ENCODE peak calls at places on chromosomes 12 and 14, in four cellular contexts. One of them, this sample, is unnamed.

GRCh38 chr14:97485172-97485571 is 688.0 kb downstream of the VRK1 start:
- DNase-seq in GM12878: no peak
- DNase-seq in GM12891: no peak
- DNase-seq in K562: no peak
- DNase-seq in this sample: no peak

GRCh38 chr14:93901813-93902212 is 25.3 kb upstream of the FAM181A start:
- DNase-seq in K562: no peak
- DNase-seq in GM12878: no peak
- DNase-seq in GM12891: no peak
- DNase-seq in this sample: no peak

GRCh38 chr12:2456813-2457186 is 338.0 kb upstream of the FKBP4 start:
- DNase-seq in K562: no peak
- DNase-seq in GM12878: no peak
- DNase-seq in GM12891: no peak
- DNase-seq in this sample: no peak

GRCh38 chr12:62866451-62867082 is 68.4 kb downstream of the PPM1H start:
- DNase-seq in K562: no peak
- DNase-seq in GM12891: no peak
- DNase-seq in GM12878: no peak
- DNase-seq in this sample: no peak

GRCh38 chr14:94213021-94213420 is 38.9 kb downstream of the PPP4R4 start:
- DNase-seq in K562: no peak
- DNase-seq in GM12891: no peak
- DNase-seq in GM12878: no peak
- DNase-seq in this sample: no peak

GRCh38 chr12:114425031-114425626 is 19.2 kb upstream of the TBX5 start:
- DNase-seq in GM12878: no peak
- DNase-seq in GM12891: no peak
- DNase-seq in K562: no peak
- DNase-seq in this sample: no peak

GRCh38 chr12:91893476-91893875 is 252.2 kb downstream of the BTG1 start:
- DNase-seq in GM12878: no peak
- DNase-seq in GM12891: no peak
- DNase-seq in K562: no peak
- DNase-seq in this sample: no peak

GRCh38 chr14:68616255-68616902 is 176.5 kb downstream of the ZFP36L1 start:
- DNase-seq in GM12878: no peak
- DNase-seq in K562: no peak
- DNase-seq in GM12891: no peak
- DNase-seq in this sample: no peak

GRCh38 chr12:1880153-1880845 is 38.2 kb downstream of the CACNA2D4 start:
- DNase-seq in K562: no peak
- DNase-seq in GM12891: no peak
- DNase-seq in GM12878: no peak
- DNase-seq in this sample: no peak

GRCh38 chr14:24871302-24871701 is 178.6 kb downstream of the STXBP6 start:
- DNase-seq in GM12878: no peak
- DNase-seq in K562: no peak
- DNase-seq in GM12891: no peak
- DNase-seq in this sample: no peak

GRCh38 chr14:103502877-103503276 is 19.8 kb downstream of the CKB start:
- DNase-seq in GM12891: no peak
- DNase-seq in K562: no peak
- DNase-seq in GM12878: no peak
- DNase-seq in this sample: no peak

GRCh38 chr12:111775205-111776193 is 8.8 kb downstream of the ALDH2 start:
- DNase-seq in GM12878: peak
- DNase-seq in GM12891: peak
- DNase-seq in K562: peak
- DNase-seq in this sample: peak

GRCh38 chr14:103074699-103075341 is 9.2 kb upstream of the LBHD2 start:
- DNase-seq in K562: peak
- DNase-seq in GM12891: no peak
- DNase-seq in GM12878: no peak
- DNase-seq in this sample: no peak

GRCh38 chr12:116508145-116509121 is 50.7 kb upstream of the MAP1LC3B2 start:
- DNase-seq in K562: peak
- DNase-seq in GM12878: no peak
- DNase-seq in GM12891: peak
- DNase-seq in this sample: no peak

GRCh38 chr12:131589231-131589902 is 121.5 kb upstream of the SFSWAP start:
- DNase-seq in GM12878: no peak
- DNase-seq in K562: no peak
- DNase-seq in GM12891: no peak
- DNase-seq in this sample: peak

GRCh38 chr12:131586761-131587160 is 124.1 kb upstream of the SFSWAP start:
- DNase-seq in K562: no peak
- DNase-seq in GM12878: no peak
- DNase-seq in GM12891: no peak
- DNase-seq in this sample: no peak

GRCh38 chr12:131587565-131587964 is 123.3 kb upstream of the SFSWAP start:
- DNase-seq in GM12878: no peak
- DNase-seq in K562: no peak
- DNase-seq in GM12891: no peak
- DNase-seq in this sample: no peak

GRCh38 chr12:131583085-131583712 is 127.7 kb upstream of the SFSWAP start:
- DNase-seq in GM12878: no peak
- DNase-seq in GM12891: no peak
- DNase-seq in K562: no peak
- DNase-seq in this sample: no peak

GRCh38 chr12:131586269-131586668 is 124.6 kb upstream of the SFSWAP start:
- DNase-seq in GM12891: no peak
- DNase-seq in K562: no peak
- DNase-seq in GM12878: no peak
- DNase-seq in this sample: no peak
- TF ChIP-seq SPI1 in GM12891: no peak
- TF ChIP-seq SPI1 in K562: no peak
- TF ChIP-seq SPI1 in GM12878: no peak
- TF ChIP-seq SPI1 in this sample: no peak

GRCh38 chr14:73977896-73978295 is 27.8 kb downstream of the COQ6 start:
- DNase-seq in GM12891: no peak
- DNase-seq in GM12878: no peak
- DNase-seq in K562: no peak
- DNase-seq in this sample: no peak
- TF ChIP-seq SPI1 in GM12891: no peak
- TF ChIP-seq SPI1 in GM12878: no peak
- TF ChIP-seq SPI1 in K562: no peak
- TF ChIP-seq SPI1 in this sample: no peak

GRCh38 chr12:79614730-79615129 is 76.0 kb downstream of the PAWR start:
- DNase-seq in GM12891: no peak
- DNase-seq in GM12878: no peak
- DNase-seq in K562: no peak
- DNase-seq in this sample: no peak
- TF ChIP-seq SPI1 in GM12891: no peak
- TF ChIP-seq SPI1 in GM12878: no peak
- TF ChIP-seq SPI1 in K562: no peak
- TF ChIP-seq SPI1 in this sample: no peak

GRCh38 chr12:120841525-120841924 is 62.6 kb downstream of the SPPL3 start:
- DNase-seq in GM12891: no peak
- DNase-seq in K562: no peak
- DNase-seq in GM12878: no peak
- DNase-seq in this sample: no peak

GRCh38 chr12:120844297-120844696 is 59.9 kb downstream of the SPPL3 start:
- DNase-seq in GM12878: no peak
- DNase-seq in GM12891: no peak
- DNase-seq in K562: no peak
- DNase-seq in this sample: no peak

GRCh38 chr12:120844768-120845449 is 59.2 kb downstream of the SPPL3 start:
- DNase-seq in K562: no peak
- DNase-seq in GM12878: no peak
- DNase-seq in GM12891: no peak
- DNase-seq in this sample: no peak

GRCh38 chr12:120843472-120843871 is 60.7 kb downstream of the SPPL3 start:
- DNase-seq in K562: no peak
- DNase-seq in GM12878: no peak
- DNase-seq in GM12891: no peak
- DNase-seq in this sample: no peak

GRCh38 chr12:120842595-120842994 is 61.6 kb downstream of the SPPL3 start:
- DNase-seq in K562: no peak
- DNase-seq in GM12878: no peak
- DNase-seq in GM12891: no peak
- DNase-seq in this sample: no peak
- TF ChIP-seq SPI1 in K562: no peak
- TF ChIP-seq SPI1 in GM12878: no peak
- TF ChIP-seq SPI1 in GM12891: no peak
- TF ChIP-seq SPI1 in this sample: no peak

GRCh38 chr12:106492893-106493292 is 89.9 kb upstream of the RFX4 start:
- DNase-seq in GM12891: no peak
- DNase-seq in GM12878: no peak
- DNase-seq in K562: no peak
- DNase-seq in this sample: no peak
- TF ChIP-seq SPI1 in GM12891: no peak
- TF ChIP-seq SPI1 in GM12878: no peak
- TF ChIP-seq SPI1 in K562: no peak
- TF ChIP-seq SPI1 in this sample: no peak

GRCh38 chr12:107411792-107412535 is 273.6 kb upstream of the PWP1 start:
- DNase-seq in GM12891: no peak
- DNase-seq in K562: no peak
- DNase-seq in GM12878: no peak
- DNase-seq in this sample: no peak
- TF ChIP-seq SPI1 in GM12891: no peak
- TF ChIP-seq SPI1 in K562: no peak
- TF ChIP-seq SPI1 in GM12878: no peak
- TF ChIP-seq SPI1 in this sample: no peak